ENCODE peak calls at places on chromosome 12, in four cellular contexts. Q, S, H and A are unnamed samples. For H3K27me3, the result is how much of the 10 kb centered on the place peaks cover.

GRCh38 chr12:126483145-126484068 is 1418.2 kb downstream of the AACS start:
- DNase-seq in H (no peak), S (peak), Q (no peak), A (peak)

GRCh38 chr12:12645485-12645884 is 33.8 kb downstream of the CREBL2 start:
- DNase-seq in H (no peak), Q (peak), S (peak), A (peak)

GRCh38 chr12:47102845-47103666 is 23.3 kb upstream of the AMIGO2 start:
- DNase-seq in S (peak), Q (peak), H (peak), A (no peak)

GRCh38 chr12:101414533-101415119 is 7.1 kb upstream of the ARL1 start:
- DNase-seq in H (no peak), Q (peak), S (peak), A (peak)

GRCh38 chr12:116318738-116319050 is 41.2 kb upstream of the MED13L start:
- DNase-seq in Q (no peak), S (peak), H (peak), A (peak)

GRCh38 chr12:54154708-54155316 is 34.0 kb downstream of the SMUG1 start:
- DNase-seq in H (no peak), Q (no peak), S (no peak), A (no peak)

GRCh38 chr12:79710707-79711483 is 20.1 kb upstream of the PAWR start:
- DNase-seq in Q (no peak), H (no peak), S (no peak), A (no peak)

GRCh38 chr12:56274299-56274698 is 7.6 kb downstream of the COQ10A start:
- DNase-seq in H (no peak), Q (no peak), S (no peak), A (no peak)

GRCh38 chr12:99852666-99853065 is 132.1 kb downstream of the ANKS1B start:
- DNase-seq in H (no peak), S (no peak), Q (no peak), A (peak)

GRCh38 chr12:12717586-12718381 is 616 bp downstream of the CDKN1B start:
- DNase-seq in S (peak), H (no peak), Q (no peak), A (peak)

GRCh38 chr12:78560633-78561032 is 303.9 kb upstream of the SYT1 start:
- DNase-seq in Q (no peak), S (no peak), H (no peak), A (no peak)

GRCh38 chr12:114316076-114316475 is 89.9 kb downstream of the TBX5 start:
- DNase-seq in Q (peak), S (peak), H (no peak), A (peak)

GRCh38 chr12:18224745-18225144 is 36.6 kb upstream of the PIK3C2G start:
- DNase-seq in H (no peak), Q (no peak), S (peak), A (peak)

GRCh38 chr12:78085562-78086182 is 255.0 kb downstream of the NAV3 start:
- DNase-seq in H (no peak), Q (no peak), S (peak), A (peak)

GRCh38 chr12:70982286-70982685 is 61.7 kb upstream of the PTPRR start:
- DNase-seq in S (peak), Q (peak), H (no peak), A (no peak)

DNA sequence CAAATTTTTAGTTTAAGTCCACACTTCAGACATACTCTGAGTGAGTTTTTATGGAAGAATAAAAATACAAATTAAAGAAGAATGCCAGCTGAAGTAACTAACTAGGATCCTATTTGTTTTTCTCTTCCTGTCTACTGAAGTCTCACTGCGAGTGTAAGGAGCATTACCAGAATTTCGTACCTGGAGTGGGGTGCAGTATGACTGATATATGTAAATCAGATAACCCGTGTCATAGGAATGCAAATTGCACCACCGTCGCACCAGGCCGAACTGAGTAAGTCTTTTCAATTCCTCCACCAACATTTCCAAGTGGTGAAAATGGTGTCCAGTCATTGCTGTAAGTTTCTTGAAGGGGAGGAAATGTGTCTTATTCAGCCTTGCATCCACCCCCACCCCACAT is 52.9 kb downstream of the STAB2 start:
- DNase-seq in H (no peak), S (no peak), Q (no peak), A (no peak)
- H3K27me3 ChIP-seq in H (under half), S (under half), Q (under half), A (under half)

DNA sequence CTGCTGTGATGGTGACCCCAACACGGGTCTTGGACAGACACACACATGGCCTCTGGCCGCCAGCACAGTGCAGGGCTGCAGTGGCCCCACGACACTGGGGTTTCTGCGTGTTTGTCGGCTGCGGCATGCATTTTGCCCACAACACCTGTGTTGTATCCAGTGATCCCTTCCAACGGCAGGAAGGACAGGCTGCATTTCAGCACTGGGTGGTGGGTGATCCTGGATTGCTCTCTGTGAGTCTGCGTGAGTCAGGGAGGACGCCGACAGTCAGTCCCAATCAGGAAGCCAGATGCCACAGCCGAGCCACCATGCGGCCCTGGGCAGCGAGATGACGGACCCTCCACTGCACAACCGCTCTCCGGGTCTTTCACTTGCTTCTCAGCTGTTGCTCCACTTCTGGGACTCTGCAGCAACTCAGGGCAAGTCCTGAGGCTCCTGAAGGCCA is 20.6 kb downstream of the LRTM2 start:
- DNase-seq in Q (no peak), S (no peak), H (no peak), A (no peak)
- H3K4me3 ChIP-seq in Q (no peak), S (no peak), H (no peak), A (no peak)

GRCh38 chr12:105793421-105793820 is 345.3 kb downstream of the NUAK1 start:
- DNase-seq in Q (no peak), S (no peak), H (no peak), A (no peak)
- H3K27me3 ChIP-seq in Q (under half), S (under half), H (under half), A (under half)

DNA sequence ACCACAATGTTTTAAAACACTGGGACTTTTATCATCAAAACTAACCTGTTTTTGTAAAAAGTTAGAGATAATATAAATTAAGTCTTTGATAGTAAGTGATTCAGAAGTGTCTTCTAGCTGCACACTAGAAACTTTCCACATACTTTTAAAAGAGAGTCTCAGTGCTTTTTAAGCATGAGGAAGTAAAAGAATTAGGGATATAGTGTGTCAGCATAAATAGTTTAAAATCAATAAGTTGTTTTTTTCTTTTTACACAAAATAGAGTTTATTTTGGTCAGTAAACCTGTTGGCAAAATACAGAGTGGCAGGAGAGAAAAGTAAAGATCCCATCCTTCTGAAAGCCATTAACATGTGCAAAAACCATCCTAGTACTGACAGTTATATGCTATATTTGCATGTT is 1.7 kb downstream of the DNM1L start:
- DNase-seq in H (no peak), S (no peak), Q (no peak), A (peak)
- H3K4me3 ChIP-seq in H (peak), S (peak), Q (peak), A (peak)

GRCh38 chr12:5973461-5974115 is 28.5 kb upstream of the ANO2 start:
- DNase-seq in H (no peak), S (no peak), Q (no peak), A (no peak)

GRCh38 chr12:5967645-5968415 is 22.8 kb upstream of the ANO2 start:
- DNase-seq in S (no peak), H (no peak), Q (no peak), A (no peak)

GRCh38 chr12:5971194-5971850 is 26.3 kb upstream of the ANO2 start:
- DNase-seq in S (no peak), H (no peak), Q (no peak), A (no peak)

GRCh38 chr12:5969156-5969973 is 24.3 kb upstream of the ANO2 start:
- DNase-seq in H (no peak), Q (no peak), S (no peak), A (no peak)

GRCh38 chr12:5969974-5970690 is 25.1 kb upstream of the ANO2 start:
- DNase-seq in S (no peak), H (no peak), Q (no peak), A (no peak)
- H3K27me3 ChIP-seq in S (under half), H (under half), Q (under half), A (under half)

GRCh38 chr12:119176267-119177055 is 2.3 kb upstream of the HSPB8 start:
- DNase-seq in S (peak), H (peak), Q (peak), A (peak)
- H3K4me3 ChIP-seq in S (no peak), H (peak), Q (peak), A (peak)

GRCh38 chr12:130719263-130719892 is 3.3 kb upstream of the RIMBP2 start:
- DNase-seq in H (no peak), S (no peak), Q (no peak), A (no peak)

GRCh38 chr12:130716918-130717306 is 813 bp upstream of the RIMBP2 start:
- DNase-seq in S (no peak), Q (no peak), H (no peak), A (no peak)

GRCh38 chr12:130715996-130716917 is at the start of gene RIMBP2:
- DNase-seq in S (peak), Q (peak), H (peak), A (peak)

GRCh38 chr12:130715150-130715995 is 726 bp downstream of the RIMBP2 start:
- DNase-seq in Q (no peak), S (no peak), H (peak), A (no peak)

GRCh38 chr12:130717752-130718151 is 1.7 kb upstream of the RIMBP2 start:
- DNase-seq in S (no peak), Q (no peak), H (no peak), A (no peak)
- H3K27me3 ChIP-seq in S (under half), Q (under half), H (under half), A (under half)

GRCh38 chr12:1094714-1095113 is 103.7 kb downstream of the ERC1 start:
- DNase-seq in Q (no peak), H (no peak), S (no peak), A (no peak)
- H3K4me3 ChIP-seq in Q (no peak), H (no peak), S (no peak), A (no peak)